ENCODE peak calls at places on chromosomes 1 and 21, in four cellular contexts. C is adipocyte, X is A549, N is NCI-H1694. J is an unnamed sample.

GRCh38 chr1:77584884-77585283 is 97.6 kb downstream of the ZZZ3 start:
- DNase-seq in C (no peak), X (no peak), N (no peak), J (no peak)

GRCh38 chr1:15785683-15786082 is 21.8 kb downstream of the UQCRHL start:
- DNase-seq in C (no peak), X (no peak), N (no peak), J (no peak)

GRCh38 chr1:116379674-116380498 is 6.8 kb downstream of the ATP1A1 start:
- DNase-seq in C (no peak), X (no peak), N (no peak), J (no peak)

GRCh38 chr1:55888685-55889317 is 673.6 kb upstream of the USP24 start:
- DNase-seq in C (no peak), X (no peak), N (no peak), J (no peak)

GRCh38 chr1:107900083-107900945 is 64.7 kb downstream of the VAV3 start:
- DNase-seq in C (no peak), X (no peak), N (no peak), J (no peak)

GRCh38 chr1:111736548-111737215 is 2.5 kb downstream of the INKA2 start:
- DNase-seq in C (no peak), X (no peak), N (peak), J (no peak)

GRCh38 chr1:88035578-88035977 is 648.5 kb upstream of the PKN2 start:
- DNase-seq in C (no peak), X (no peak), N (peak), J (no peak)

GRCh38 chr1:181748013-181748412 is 264.7 kb downstream of the CACNA1E start:
- DNase-seq in C (no peak), X (no peak), N (no peak), J (no peak)

GRCh38 chr1:180372728-180373127 is 129.6 kb downstream of the ACBD6 start:
- DNase-seq in C (no peak), X (no peak), N (no peak), J (no peak)

GRCh38 chr21:40472026-40472425 is 374.9 kb downstream of the DSCAM start:
- DNase-seq in C (peak), X (no peak), N (no peak), J (no peak)

GRCh38 chr1:230048322-230048721 is 18.7 kb upstream of the GALNT2 start:
- DNase-seq in C (no peak), X (no peak), N (no peak), J (no peak)

GRCh38 chr1:1954831-1955441 is 35.9 kb upstream of the TMEM52 start:
- DNase-seq in C (no peak), X (no peak), N (no peak), J (no peak)

GRCh38 chr1:227749225-227749624 is 14.0 kb downstream of the SNAP47 start:
- DNase-seq in C (no peak), X (no peak), N (no peak), J (no peak)

GRCh38 chr1:18530567-18531502 is 50.1 kb downstream of the KLHDC7A start:
- DNase-seq in C (no peak), X (no peak), N (no peak), J (no peak)

GRCh38 chr1:10677508-10678364 is 118.7 kb downstream of the CASZ1 start:
- DNase-seq in C (no peak), X (no peak), N (no peak), J (no peak)

GRCh38 chr1:59360170-59360569 is 63.3 kb downstream of the FGGY start:
- DNase-seq in C (peak), X (no peak), N (no peak), J (no peak)

GRCh38 chr1:34746785-34747637 is 7.8 kb upstream of the GJB5 start:
- DNase-seq in C (no peak), X (no peak), N (no peak), J (no peak)

GRCh38 chr1:229459815-229460214 is 25.9 kb upstream of the ACTA1 start:
- DNase-seq in C (no peak), X (no peak), N (no peak), J (no peak)

GRCh38 chr1:119713538-119714456 is 2.1 kb downstream of the PHGDH start:
- DNase-seq in C (peak), X (no peak), N (peak), J (no peak)

GRCh38 chr1:167165948-167166702 is 54.6 kb upstream of the POU2F1 start:
- DNase-seq in C (no peak), X (no peak), N (peak), J (no peak)

GRCh38 chr1:151175910-151176309 is at the start of gene TMOD4:
- DNase-seq in C (peak), X (no peak), N (peak), J (peak)

J was measured in HL-60.